ENCODE peak calls at places on chromosomes 3 and 15, in six cellular contexts. N, U, S, X, L and K are unnamed samples.

GRCh38 chr3:101574388-101575156 is 592 bp downstream of the PCNP start:
- DNase-seq in N (peak), U (peak), S (peak), X (peak), L (peak), K (peak)

GRCh38 chr3:172057624-172058023 is 18.2 kb downstream of the FNDC3B start:
- DNase-seq in N (no peak), U (no peak), S (no peak), X (no peak), L (no peak), K (no peak)

GRCh38 chr3:87997298-87997697 is 61.5 kb downstream of the CGGBP1 start:
- DNase-seq in N (no peak), U (no peak), S (peak), X (no peak), L (no peak), K (peak)

GRCh38 chr15:63292241-63292640 is 14.8 kb downstream of the APH1B start:
- DNase-seq in N (no peak), U (no peak), S (no peak), X (no peak), L (no peak), K (no peak)

GRCh38 chr15:91302588-91303439 is 202.8 kb downstream of the SV2B start:
- DNase-seq in N (no peak), U (no peak), S (peak), X (no peak), L (peak), K (peak)

GRCh38 chr3:124620600-124621063 is 109.6 kb upstream of the UMPS start:
- DNase-seq in N (no peak), U (no peak), S (peak), X (no peak), L (no peak), K (no peak)

GRCh38 chr15:58627046-58627445 is 122.5 kb downstream of the ADAM10 start:
- DNase-seq in N (no peak), U (no peak), S (no peak), X (no peak), L (no peak), K (no peak)

GRCh38 chr3:134896141-134896540 is 101.1 kb downstream of the EPHB1 start:
- DNase-seq in N (no peak), U (peak), S (no peak), X (no peak), L (no peak), K (no peak)

GRCh38 chr15:75081150-75081549 is 57.8 kb downstream of the PPCDC start:
- DNase-seq in N (no peak), U (no peak), S (no peak), X (peak), L (no peak), K (no peak)

GRCh38 chr3:152183473-152183872 is 85.3 kb upstream of the MBNL1 start:
- DNase-seq in N (no peak), U (no peak), S (peak), X (no peak), L (no peak), K (peak)

GRCh38 chr3:45640724-45641361 is 46.3 kb downstream of the LIMD1 start:
- DNase-seq in N (peak), U (no peak), S (no peak), X (no peak), L (no peak), K (no peak)

GRCh38 chr3:23094890-23095462 is 108.2 kb upstream of the UBE2E2 start:
- DNase-seq in N (no peak), U (no peak), S (no peak), X (no peak), L (no peak), K (peak)

GRCh38 chr3:168608926-168609325 is 513.2 kb upstream of the GOLIM4 start:
- DNase-seq in N (no peak), U (no peak), S (no peak), X (no peak), L (no peak), K (no peak)

GRCh38 chr3:46564190-46565112 is 1.7 kb downstream of the LRRC2 start:
- DNase-seq in N (no peak), U (peak), S (no peak), X (no peak), L (no peak), K (no peak)

GRCh38 chr3:4376499-4376898 is 73.3 kb downstream of the SETMAR start:
- DNase-seq in N (no peak), U (no peak), S (no peak), X (no peak), L (no peak), K (no peak)

GRCh38 chr3:195729476-195729875 is 8.7 kb downstream of the MUC20 start:
- DNase-seq in N (no peak), U (no peak), S (no peak), X (peak), L (no peak), K (no peak)

GRCh38 chr15:25246641-25247417 is 192.0 kb downstream of the UBE3A start:
- DNase-seq in N (peak), U (peak), S (peak), X (peak), L (no peak), K (no peak)

GRCh38 chr15:48389701-48390143 is 58.5 kb downstream of the DUT start:
- DNase-seq in N (no peak), U (no peak), S (no peak), X (peak), L (no peak), K (peak)

GRCh38 chr3:172542999-172543398 is 19.8 kb upstream of the TNFSF10 start:
- DNase-seq in N (no peak), U (no peak), S (no peak), X (no peak), L (no peak), K (no peak)

GRCh38 chr15:71654714-71655174 is 155.6 kb upstream of the NR2E3 start:
- DNase-seq in N (no peak), U (no peak), S (no peak), X (no peak), L (no peak), K (no peak)

GRCh38 chr3:24829011-24829581 is 334.4 kb upstream of the THRB start:
- DNase-seq in N (no peak), U (no peak), S (no peak), X (peak), L (no peak), K (no peak)

GRCh38 chr3:113193719-113194118 is 17.6 kb upstream of the BOC start:
- DNase-seq in N (no peak), U (no peak), S (no peak), X (no peak), L (no peak), K (no peak)

GRCh38 chr3:4736284-4736861 is 242.9 kb upstream of the BHLHE40 start:
- DNase-seq in N (no peak), U (peak), S (no peak), X (no peak), L (no peak), K (no peak)

GRCh38 chr15:90956551-90957104 is 1.9 kb downstream of the RCCD1 start:
- DNase-seq in N (no peak), U (peak), S (peak), X (peak), L (peak), K (peak)

GRCh38 chr3:108006901-108007331 is 83.9 kb downstream of the CD47 start:
- DNase-seq in N (no peak), U (no peak), S (no peak), X (no peak), L (no peak), K (no peak)

GRCh38 chr3:39146083-39146501 is 7.3 kb downstream of the CSRNP1 start:
- DNase-seq in N (peak), U (peak), S (peak), X (peak), L (no peak), K (no peak)

DNA sequence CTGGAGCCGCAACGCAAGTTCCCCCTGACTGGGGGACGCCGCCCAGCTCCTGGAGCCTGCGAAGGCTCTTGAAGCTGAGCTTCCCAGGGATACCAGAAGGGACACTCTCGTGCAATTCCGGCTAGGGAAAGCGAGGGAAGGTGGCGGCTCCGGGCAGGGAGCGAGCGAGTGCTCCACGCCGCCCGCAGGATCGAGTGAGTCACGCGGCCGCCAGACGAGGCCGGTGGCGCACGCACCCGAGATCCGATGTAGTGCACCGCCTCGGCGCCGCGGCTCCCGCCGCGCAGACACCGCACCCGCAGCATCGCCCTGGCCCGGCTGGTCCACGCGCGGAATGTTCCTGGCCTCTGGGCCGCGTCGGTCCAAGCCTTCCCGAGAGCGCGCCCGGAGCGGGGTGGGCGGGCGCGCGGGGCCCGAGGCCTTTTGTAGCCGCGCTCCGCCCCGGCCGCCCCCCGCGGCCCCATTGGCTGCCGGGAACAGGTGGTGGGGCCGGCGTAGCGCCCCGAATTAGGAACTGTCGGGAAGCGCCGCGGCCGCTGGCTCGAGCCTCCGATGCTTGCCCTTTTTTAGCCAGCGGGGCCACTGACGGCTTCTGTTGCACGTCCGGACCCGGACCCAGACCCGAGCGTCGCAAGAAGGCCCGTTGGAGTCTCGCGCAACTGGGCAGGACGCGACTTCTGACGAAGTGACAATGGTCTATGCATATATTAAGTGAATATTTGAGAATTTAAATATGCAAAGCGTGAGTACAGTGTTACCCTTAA is at the start of gene GATM:
- DNase-seq in N (peak), U (peak), S (peak), X (peak), L (peak), K (peak)
- H3K4me3 ChIP-seq in N (peak), U (peak), S (peak), X (peak), L (peak), K (peak)

GRCh38 chr3:157159762-157160651 is at the start of gene CCNL1:
- DNase-seq in N (peak), U (peak), S (peak), X (peak), L (peak), K (peak)

GRCh38 chr3:157160652-157161480 is 919 bp upstream of the CCNL1 start:
- DNase-seq in N (peak), U (peak), S (peak), X (peak), L (peak), K (peak)

GRCh38 chr3:157156844-157157635 is 2.9 kb downstream of the CCNL1 start:
- DNase-seq in N (no peak), U (no peak), S (no peak), X (no peak), L (no peak), K (no peak)

GRCh38 chr3:157157836-157158235 is 2.1 kb downstream of the CCNL1 start:
- DNase-seq in N (no peak), U (no peak), S (no peak), X (no peak), L (no peak), K (no peak)

DNA sequence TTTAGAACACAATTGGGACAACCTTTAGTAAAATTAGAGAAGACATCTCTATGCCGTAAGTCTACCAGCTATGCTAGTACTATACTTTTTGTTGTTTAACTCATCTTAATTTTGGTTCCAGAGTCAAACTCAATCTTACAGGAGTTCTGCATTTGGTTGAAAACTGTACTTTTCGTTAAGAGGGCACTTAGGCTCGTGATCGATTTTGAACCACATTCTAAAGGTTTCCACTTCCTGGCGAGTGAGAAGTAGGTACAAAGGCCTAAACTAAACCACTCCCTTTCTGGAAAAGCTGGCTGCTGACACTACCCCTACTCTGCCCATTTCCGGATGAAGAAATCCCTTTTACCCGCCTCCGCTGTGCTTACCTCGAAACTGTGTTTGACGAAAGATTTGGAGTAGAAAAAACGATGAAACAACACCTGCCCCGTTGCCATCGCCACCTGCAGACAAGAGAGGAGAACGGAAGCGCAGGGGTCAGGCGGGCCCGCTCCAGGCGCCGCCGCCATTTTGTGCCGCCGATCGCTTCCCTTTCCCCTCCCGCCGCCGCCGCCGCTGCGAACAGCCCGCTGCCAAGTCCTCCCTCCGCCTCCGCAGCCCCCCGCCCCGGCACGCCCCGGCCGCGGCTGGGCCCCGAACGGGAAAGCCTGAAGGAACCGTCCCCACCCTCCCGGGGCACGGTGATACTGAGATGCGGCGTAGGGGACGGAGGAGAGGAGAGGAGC is 748 bp downstream of the CCNL1 start:
- DNase-seq in N (no peak), U (peak), S (peak), X (peak), L (no peak), K (peak)
- TF ChIP-seq CTCF in N (no peak), U (no peak), S (peak), X (no peak), L (no peak), K (peak)

GRCh38 chr15:80777836-80778620 is 1.1 kb upstream of the CEMIP start:
- DNase-seq in N (no peak), U (no peak), S (no peak), X (no peak), L (no peak), K (no peak)

GRCh38 chr15:80778964-80779657 is at the start of gene CEMIP:
- DNase-seq in N (no peak), U (peak), S (peak), X (peak), L (no peak), K (peak)

GRCh38 chr15:80779658-80780415 is 667 bp downstream of the CEMIP start:
- DNase-seq in N (no peak), U (no peak), S (no peak), X (no peak), L (no peak), K (peak)

GRCh38 chr15:80777137-80777536 is 2.0 kb upstream of the CEMIP start:
- DNase-seq in N (no peak), U (no peak), S (peak), X (no peak), L (no peak), K (peak)

GRCh38 chr15:80778621-80778963 is 578 bp upstream of the CEMIP start:
- DNase-seq in N (no peak), U (no peak), S (no peak), X (no peak), L (no peak), K (peak)
- H3K4me3 ChIP-seq in N (peak), U (no peak), S (peak), X (peak), L (peak), K (no peak)

DNA sequence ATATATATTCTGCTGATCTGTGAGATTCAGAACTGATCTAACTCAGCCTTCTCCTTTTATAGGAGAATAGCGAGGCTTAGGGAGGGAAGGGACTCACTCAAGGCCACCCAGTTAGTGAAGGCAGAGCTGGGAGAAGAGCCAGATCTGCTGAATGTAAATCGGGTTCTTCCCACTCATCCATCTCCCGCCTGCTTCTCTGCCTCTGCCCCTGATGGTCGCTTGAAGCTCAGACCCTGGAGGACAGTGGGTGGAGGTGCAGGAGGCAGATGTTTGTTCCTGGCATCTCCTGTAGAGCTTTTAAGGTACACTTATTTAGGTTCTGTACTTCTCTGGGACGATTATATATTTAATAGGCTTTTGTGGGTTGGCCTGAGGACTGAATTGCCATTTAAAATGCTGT is 4.3 kb downstream of the PDIA5 start:
- DNase-seq in N (peak), U (peak), S (no peak), X (no peak), L (no peak), K (no peak)
- TF ChIP-seq CTCF in N (no peak), U (no peak), S (no peak), X (no peak), L (no peak), K (peak)

GRCh38 chr3:52526151-52526561 is 7.5 kb downstream of the NT5DC2 start:
- DNase-seq in N (no peak), U (peak), S (no peak), X (peak), L (no peak), K (no peak)

GRCh38 chr3:52525666-52526065 is 8.0 kb downstream of the NT5DC2 start:
- DNase-seq in N (peak), U (no peak), S (no peak), X (peak), L (no peak), K (no peak)

GRCh38 chr3:52523386-52524257 is 10.0 kb downstream of the NT5DC2 start:
- DNase-seq in N (no peak), U (peak), S (no peak), X (peak), L (no peak), K (peak)

GRCh38 chr3:52524258-52524751 is 9.4 kb downstream of the NT5DC2 start:
- DNase-seq in N (no peak), U (peak), S (no peak), X (peak), L (no peak), K (no peak)

DNA sequence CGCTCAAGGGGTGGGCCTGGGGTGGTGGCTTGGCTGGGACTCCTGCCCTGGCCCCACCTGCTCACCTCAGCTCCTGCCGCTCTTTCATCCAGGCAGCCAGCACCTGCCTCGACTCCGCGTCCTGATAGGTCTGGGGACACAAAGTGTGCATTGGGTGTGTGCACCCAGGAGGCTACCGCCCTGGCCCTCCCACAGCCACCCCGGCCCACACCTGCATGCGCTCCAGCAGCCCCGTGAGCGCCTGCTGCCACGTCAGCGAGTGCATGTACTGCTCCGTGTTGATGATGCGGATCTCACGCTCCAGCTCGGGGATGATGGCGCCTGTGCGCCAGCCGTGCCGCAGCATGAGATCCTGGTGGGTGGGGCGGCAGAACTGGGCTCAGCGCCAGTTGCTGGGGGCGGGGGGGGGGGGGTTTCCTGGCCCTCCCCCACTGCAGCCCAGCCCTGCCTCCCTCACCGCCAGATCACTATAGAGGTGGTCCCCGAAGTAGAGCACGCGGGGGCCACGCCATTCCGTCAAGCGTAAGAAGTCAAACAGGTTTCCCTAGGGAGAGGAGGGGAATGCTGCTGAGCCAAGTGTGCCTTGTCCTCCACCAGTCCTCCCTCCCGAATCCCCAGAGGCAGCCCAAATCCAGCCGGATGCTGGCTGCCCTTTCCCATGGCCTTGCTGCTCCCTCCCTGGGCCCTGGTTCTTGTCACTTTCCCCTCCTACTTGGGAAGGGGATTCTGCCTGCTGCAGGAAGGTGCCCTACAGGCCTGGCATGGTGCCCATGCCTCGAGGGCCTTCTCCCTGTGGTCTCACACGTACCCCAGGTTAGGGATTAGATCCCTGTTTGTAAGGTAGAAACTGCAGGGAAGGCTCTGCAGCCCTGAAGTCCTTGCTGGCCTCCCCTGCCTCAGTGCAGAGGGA is 8.7 kb downstream of the NT5DC2 start:
- DNase-seq in N (peak), U (peak), S (no peak), X (peak), L (no peak), K (no peak)
- H3K4me3 ChIP-seq in N (peak), U (no peak), S (no peak), X (no peak), L (no peak), K (no peak)

GRCh38 chr15:83732770-83733169 is 78.8 kb downstream of the ADAMTSL3 start:
- DNase-seq in N (no peak), U (no peak), S (no peak), X (no peak), L (no peak), K (no peak)

GRCh38 chr15:83733691-83734090 is 79.8 kb downstream of the ADAMTSL3 start:
- DNase-seq in N (no peak), U (no peak), S (no peak), X (no peak), L (no peak), K (no peak)

GRCh38 chr15:83733206-83733605 is 79.3 kb downstream of the ADAMTSL3 start:
- DNase-seq in N (no peak), U (no peak), S (no peak), X (no peak), L (no peak), K (peak)

GRCh38 chr15:83732196-83732595 is 78.3 kb downstream of the ADAMTSL3 start:
- DNase-seq in N (no peak), U (no peak), S (no peak), X (no peak), L (no peak), K (no peak)

GRCh38 chr15:83734487-83734886 is 80.6 kb downstream of the ADAMTSL3 start:
- DNase-seq in N (no peak), U (no peak), S (no peak), X (no peak), L (no peak), K (no peak)
- TF ChIP-seq CTCF in N (no peak), U (no peak), S (no peak), X (no peak), L (peak), K (no peak)

GRCh38 chr3:72655151-72655551 is 193.1 kb downstream of the SHQ1 start:
- DNase-seq in N (no peak), U (no peak), S (no peak), X (no peak), L (no peak), K (peak)
- H3K4me3 ChIP-seq in N (peak), U (no peak), S (no peak), X (no peak), L (no peak), K (no peak)

GRCh38 chr15:81274255-81274654 is 49.7 kb downstream of the STARD5 start:
- DNase-seq in N (no peak), U (no peak), S (no peak), X (no peak), L (no peak), K (no peak)

GRCh38 chr15:81275711-81276417 is 48.1 kb downstream of the STARD5 start:
- DNase-seq in N (no peak), U (peak), S (no peak), X (no peak), L (no peak), K (no peak)

GRCh38 chr15:81273855-81274254 is 50.1 kb downstream of the STARD5 start:
- DNase-seq in N (no peak), U (peak), S (no peak), X (no peak), L (no peak), K (no peak)

GRCh38 chr15:81273200-81273599 is 50.7 kb downstream of the STARD5 start:
- DNase-seq in N (no peak), U (peak), S (no peak), X (no peak), L (no peak), K (no peak)

GRCh38 chr15:81274932-81275341 is 49.0 kb downstream of the STARD5 start:
- DNase-seq in N (no peak), U (peak), S (peak), X (peak), L (peak), K (peak)
- TF ChIP-seq CTCF in N (peak), U (no peak), S (peak), X (peak), L (peak), K (peak)